ENCODE peak calls at places on chromosomes 3 and 15, in four cellular contexts. I is mesothelial cell of epicardium, X is substantia nigra, G is T follicular helper cell. K is an unnamed sample.

GRCh38 chr15:80768158-80768557 is 11.0 kb upstream of the CEMIP start:
- DNase-seq in X (no peak), I (no peak), G (no peak), K (no peak)

GRCh38 chr3:150114873-150115570 is 144.3 kb upstream of the PFN2 start:
- DNase-seq in X (no peak), G (no peak), I (no peak), K (no peak)

GRCh38 chr15:69060744-69061143 is 46.2 kb downstream of the NOX5 start:
- DNase-seq in G (no peak), I (no peak), X (no peak), K (no peak)

GRCh38 chr15:96316953-96317629 is 13.4 kb upstream of the NR2F2 start:
- DNase-seq in I (no peak), G (no peak), X (no peak), K (no peak)

GRCh38 chr15:61653110-61653509 is 407.1 kb downstream of the VPS13C start:
- DNase-seq in G (no peak), X (no peak), I (no peak), K (no peak)

GRCh38 chr15:70870066-70870465 is 16.1 kb upstream of the LARP6 start:
- DNase-seq in I (no peak), G (no peak), X (no peak), K (no peak)

GRCh38 chr3:21620511-21621395 is 130.3 kb downstream of the ZNF385D start:
- DNase-seq in G (no peak), X (no peak), I (no peak), K (no peak)

GRCh38 chr3:63351159-63352007 is 73.3 kb downstream of the SYNPR start:
- DNase-seq in X (no peak), G (no peak), I (no peak), K (no peak)

GRCh38 chr3:67876261-67876660 is 221.8 kb upstream of the SUCLG2 start:
- DNase-seq in I (no peak), X (no peak), G (no peak), K (no peak)

K was measured in effector CD4-positive, alpha-beta T cell.